ENCODE peak calls at places on chromosome 10, in six cellular contexts. One of them, this sample, is unnamed.

GRCh38 chr10:20698837-20699236 is 198.3 kb downstream of the NEBL start:
- DNase-seq in WERI-Rb-1: no peak
- DNase-seq in Peyer's patch: no peak
- DNase-seq in fibroblast of lung: no peak
- DNase-seq in endothelial cell: no peak
- DNase-seq in hepatocyte: no peak
- DNase-seq in this sample: no peak

GRCh38 chr10:75358835-75359421 is 42.6 kb downstream of the ZNF503 start:
- DNase-seq in WERI-Rb-1: no peak
- DNase-seq in Peyer's patch: no peak
- DNase-seq in fibroblast of lung: peak
- DNase-seq in endothelial cell: no peak
- DNase-seq in hepatocyte: peak
- DNase-seq in this sample: no peak

GRCh38 chr10:133520193-133520738 is 6.9 kb upstream of the CYP2E1 start:
- DNase-seq in WERI-Rb-1: peak
- DNase-seq in Peyer's patch: peak
- DNase-seq in fibroblast of lung: peak
- DNase-seq in endothelial cell: peak
- DNase-seq in hepatocyte: no peak
- DNase-seq in this sample: peak

GRCh38 chr10:132915411-132915810 is 27.0 kb downstream of the CFAP46 start:
- DNase-seq in WERI-Rb-1: no peak
- DNase-seq in Peyer's patch: no peak
- DNase-seq in fibroblast of lung: no peak
- DNase-seq in endothelial cell: no peak
- DNase-seq in hepatocyte: no peak
- DNase-seq in this sample: no peak

GRCh38 chr10:73998623-73999622 is 1.0 kb downstream of the VCL start:
- DNase-seq in WERI-Rb-1: peak
- DNase-seq in Peyer's patch: no peak
- DNase-seq in fibroblast of lung: peak
- DNase-seq in endothelial cell: peak
- DNase-seq in hepatocyte: peak
- DNase-seq in this sample: peak

GRCh38 chr10:101986277-101986971 is 69.5 kb downstream of the ARMH3 start:
- DNase-seq in WERI-Rb-1: no peak
- DNase-seq in Peyer's patch: peak
- DNase-seq in fibroblast of lung: peak
- DNase-seq in endothelial cell: no peak
- DNase-seq in hepatocyte: no peak
- DNase-seq in this sample: no peak

GRCh38 chr10:128468462-128468861 is 342.2 kb upstream of the MKI67 start:
- DNase-seq in WERI-Rb-1: no peak
- DNase-seq in Peyer's patch: no peak
- DNase-seq in fibroblast of lung: no peak
- DNase-seq in endothelial cell: no peak
- DNase-seq in hepatocyte: no peak
- DNase-seq in this sample: no peak

GRCh38 chr10:84063440-84063839 is 75.9 kb upstream of the GHITM start:
- DNase-seq in WERI-Rb-1: no peak
- DNase-seq in Peyer's patch: no peak
- DNase-seq in fibroblast of lung: no peak
- DNase-seq in endothelial cell: no peak
- DNase-seq in hepatocyte: no peak
- DNase-seq in this sample: no peak

GRCh38 chr10:47402681-47403301 is 18.7 kb upstream of the ZNF488 start:
- DNase-seq in WERI-Rb-1: peak
- DNase-seq in Peyer's patch: no peak
- DNase-seq in fibroblast of lung: peak
- DNase-seq in endothelial cell: no peak
- DNase-seq in hepatocyte: peak
- DNase-seq in this sample: no peak

GRCh38 chr10:35421553-35422178 is 85.4 kb downstream of the CCNY start:
- DNase-seq in WERI-Rb-1: no peak
- DNase-seq in Peyer's patch: no peak
- DNase-seq in fibroblast of lung: peak
- DNase-seq in endothelial cell: no peak
- DNase-seq in hepatocyte: peak
- DNase-seq in this sample: no peak

GRCh38 chr10:75466886-75467285 is 35.5 kb downstream of the LRMDA start:
- DNase-seq in WERI-Rb-1: no peak
- DNase-seq in Peyer's patch: no peak
- DNase-seq in fibroblast of lung: peak
- DNase-seq in endothelial cell: no peak
- DNase-seq in hepatocyte: no peak
- DNase-seq in this sample: no peak

GRCh38 chr10:11444148-11444516 is 167.3 kb downstream of the USP6NL start:
- DNase-seq in WERI-Rb-1: no peak
- DNase-seq in Peyer's patch: no peak
- DNase-seq in fibroblast of lung: no peak
- DNase-seq in endothelial cell: no peak
- DNase-seq in hepatocyte: no peak
- DNase-seq in this sample: no peak

GRCh38 chr10:87862644-87863101 is 660 bp downstream of the KLLN start:
- DNase-seq in WERI-Rb-1: peak
- DNase-seq in Peyer's patch: no peak
- DNase-seq in fibroblast of lung: no peak
- DNase-seq in endothelial cell: no peak
- DNase-seq in hepatocyte: no peak
- DNase-seq in this sample: no peak

GRCh38 chr10:87861953-87862643 is 1.2 kb downstream of the KLLN start:
- DNase-seq in WERI-Rb-1: peak
- DNase-seq in Peyer's patch: peak
- DNase-seq in fibroblast of lung: peak
- DNase-seq in endothelial cell: peak
- DNase-seq in hepatocyte: peak
- DNase-seq in this sample: peak

GRCh38 chr10:87860156-87860795 is 3.1 kb downstream of the KLLN start:
- DNase-seq in WERI-Rb-1: peak
- DNase-seq in Peyer's patch: peak
- DNase-seq in fibroblast of lung: peak
- DNase-seq in endothelial cell: no peak
- DNase-seq in hepatocyte: peak
- DNase-seq in this sample: no peak

GRCh38 chr10:87861034-87861433 is 2.3 kb downstream of the KLLN start:
- DNase-seq in WERI-Rb-1: no peak
- DNase-seq in Peyer's patch: no peak
- DNase-seq in fibroblast of lung: no peak
- DNase-seq in endothelial cell: no peak
- DNase-seq in hepatocyte: peak
- DNase-seq in this sample: no peak

GRCh38 chr10:87861566-87861952 is 1.8 kb downstream of the KLLN start:
- DNase-seq in WERI-Rb-1: no peak
- DNase-seq in Peyer's patch: peak
- DNase-seq in fibroblast of lung: peak
- DNase-seq in endothelial cell: peak
- DNase-seq in hepatocyte: peak
- DNase-seq in this sample: peak
- TF ChIP-seq CTCF in WERI-Rb-1: no peak
- TF ChIP-seq CTCF in Peyer's patch: no peak
- TF ChIP-seq CTCF in fibroblast of lung: peak
- TF ChIP-seq CTCF in endothelial cell: no peak
- TF ChIP-seq CTCF in hepatocyte: peak
- TF ChIP-seq CTCF in this sample: no peak

DNA sequence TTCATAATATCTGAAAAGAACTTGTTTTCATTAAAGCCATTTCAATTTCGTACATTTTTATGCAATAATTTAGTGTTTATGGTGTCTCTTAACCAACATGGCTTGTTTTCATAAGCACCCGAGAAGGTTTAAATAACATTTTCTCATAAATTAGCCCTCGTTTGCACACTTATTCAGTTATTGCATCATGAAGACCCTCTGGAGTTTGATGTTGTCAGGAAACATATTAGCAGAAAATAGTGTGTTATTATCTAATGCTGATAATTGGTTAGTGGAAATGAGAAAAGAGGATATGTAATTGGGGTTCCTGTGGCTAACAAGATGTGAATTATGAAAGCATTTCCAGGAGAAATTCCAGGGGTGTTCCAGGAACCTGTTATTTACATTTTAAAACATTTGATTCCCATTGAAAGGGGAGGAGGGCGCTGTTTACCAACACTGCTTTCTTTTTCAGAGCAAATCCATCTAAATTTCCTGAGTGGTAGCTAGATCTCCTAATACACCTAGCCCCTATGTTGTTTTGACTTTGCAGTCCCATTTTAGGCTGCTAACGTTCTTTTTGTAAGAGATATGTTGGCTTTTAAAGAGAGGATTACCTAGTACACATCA is 130.7 kb downstream of the TCF7L2 start:
- DNase-seq in WERI-Rb-1: no peak
- DNase-seq in Peyer's patch: no peak
- DNase-seq in fibroblast of lung: no peak
- DNase-seq in endothelial cell: no peak
- DNase-seq in hepatocyte: no peak
- DNase-seq in this sample: no peak
- TF ChIP-seq CTCF in WERI-Rb-1: peak
- TF ChIP-seq CTCF in Peyer's patch: no peak
- TF ChIP-seq CTCF in fibroblast of lung: no peak
- TF ChIP-seq CTCF in endothelial cell: no peak
- TF ChIP-seq CTCF in hepatocyte: peak
- TF ChIP-seq CTCF in this sample: no peak

GRCh38 chr10:28135258-28135657 is 136.4 kb upstream of the ODAD2 start:
- DNase-seq in WERI-Rb-1: no peak
- DNase-seq in Peyer's patch: no peak
- DNase-seq in fibroblast of lung: no peak
- DNase-seq in endothelial cell: no peak
- DNase-seq in hepatocyte: no peak
- DNase-seq in this sample: no peak
- TF ChIP-seq CTCF in WERI-Rb-1: no peak
- TF ChIP-seq CTCF in Peyer's patch: no peak
- TF ChIP-seq CTCF in fibroblast of lung: peak
- TF ChIP-seq CTCF in endothelial cell: no peak
- TF ChIP-seq CTCF in hepatocyte: no peak
- TF ChIP-seq CTCF in this sample: no peak

DNA sequence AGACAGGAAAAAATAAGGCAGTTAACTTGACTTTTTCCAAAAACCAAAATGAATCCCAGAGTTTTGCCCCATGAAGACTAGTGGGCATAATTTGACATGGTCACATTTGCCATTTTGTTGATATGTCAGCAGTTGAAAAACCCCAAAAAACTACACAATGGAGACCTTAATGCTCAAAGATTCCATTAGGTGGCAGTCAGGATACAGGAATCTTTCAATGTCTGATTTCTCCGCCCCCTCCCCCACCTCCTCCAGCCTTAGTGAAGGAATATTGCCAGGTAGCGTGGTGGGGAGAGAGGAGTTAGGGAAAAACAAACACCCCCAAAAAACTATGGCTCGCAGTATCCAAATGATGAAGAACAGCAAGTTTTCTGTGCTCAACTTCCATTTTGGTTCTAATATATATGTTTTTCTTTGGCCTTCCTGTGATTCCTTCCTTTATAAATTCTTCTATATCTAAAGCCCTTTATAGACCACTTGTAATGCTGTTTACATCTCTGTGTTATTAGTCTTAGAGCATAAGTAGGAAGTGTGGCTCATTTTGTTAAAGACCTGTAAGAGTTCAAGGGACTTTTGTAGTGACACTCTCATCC is 6.7 kb upstream of the SMNDC1 start:
- DNase-seq in WERI-Rb-1: peak
- DNase-seq in Peyer's patch: peak
- DNase-seq in fibroblast of lung: peak
- DNase-seq in endothelial cell: peak
- DNase-seq in hepatocyte: peak
- DNase-seq in this sample: peak
- TF ChIP-seq CTCF in WERI-Rb-1: peak
- TF ChIP-seq CTCF in Peyer's patch: peak
- TF ChIP-seq CTCF in fibroblast of lung: peak
- TF ChIP-seq CTCF in endothelial cell: peak
- TF ChIP-seq CTCF in hepatocyte: peak
- TF ChIP-seq CTCF in this sample: peak

GRCh38 chr10:26637521-26638275 is 59.8 kb upstream of the PDSS1 start:
- DNase-seq in WERI-Rb-1: no peak
- DNase-seq in Peyer's patch: no peak
- DNase-seq in fibroblast of lung: no peak
- DNase-seq in endothelial cell: no peak
- DNase-seq in hepatocyte: no peak
- DNase-seq in this sample: no peak

GRCh38 chr10:26647602-26648244 is 49.8 kb upstream of the PDSS1 start:
- DNase-seq in WERI-Rb-1: no peak
- DNase-seq in Peyer's patch: no peak
- DNase-seq in fibroblast of lung: no peak
- DNase-seq in endothelial cell: no peak
- DNase-seq in hepatocyte: no peak
- DNase-seq in this sample: no peak

GRCh38 chr10:26640391-26640790 is 57.1 kb upstream of the PDSS1 start:
- DNase-seq in WERI-Rb-1: no peak
- DNase-seq in Peyer's patch: no peak
- DNase-seq in fibroblast of lung: no peak
- DNase-seq in endothelial cell: no peak
- DNase-seq in hepatocyte: no peak
- DNase-seq in this sample: no peak

GRCh38 chr10:26642896-26643653 is 54.4 kb upstream of the PDSS1 start:
- DNase-seq in WERI-Rb-1: no peak
- DNase-seq in Peyer's patch: no peak
- DNase-seq in fibroblast of lung: no peak
- DNase-seq in endothelial cell: no peak
- DNase-seq in hepatocyte: no peak
- DNase-seq in this sample: no peak
- TF ChIP-seq CTCF in WERI-Rb-1: no peak
- TF ChIP-seq CTCF in Peyer's patch: no peak
- TF ChIP-seq CTCF in fibroblast of lung: no peak
- TF ChIP-seq CTCF in endothelial cell: no peak
- TF ChIP-seq CTCF in hepatocyte: no peak
- TF ChIP-seq CTCF in this sample: no peak

DNA sequence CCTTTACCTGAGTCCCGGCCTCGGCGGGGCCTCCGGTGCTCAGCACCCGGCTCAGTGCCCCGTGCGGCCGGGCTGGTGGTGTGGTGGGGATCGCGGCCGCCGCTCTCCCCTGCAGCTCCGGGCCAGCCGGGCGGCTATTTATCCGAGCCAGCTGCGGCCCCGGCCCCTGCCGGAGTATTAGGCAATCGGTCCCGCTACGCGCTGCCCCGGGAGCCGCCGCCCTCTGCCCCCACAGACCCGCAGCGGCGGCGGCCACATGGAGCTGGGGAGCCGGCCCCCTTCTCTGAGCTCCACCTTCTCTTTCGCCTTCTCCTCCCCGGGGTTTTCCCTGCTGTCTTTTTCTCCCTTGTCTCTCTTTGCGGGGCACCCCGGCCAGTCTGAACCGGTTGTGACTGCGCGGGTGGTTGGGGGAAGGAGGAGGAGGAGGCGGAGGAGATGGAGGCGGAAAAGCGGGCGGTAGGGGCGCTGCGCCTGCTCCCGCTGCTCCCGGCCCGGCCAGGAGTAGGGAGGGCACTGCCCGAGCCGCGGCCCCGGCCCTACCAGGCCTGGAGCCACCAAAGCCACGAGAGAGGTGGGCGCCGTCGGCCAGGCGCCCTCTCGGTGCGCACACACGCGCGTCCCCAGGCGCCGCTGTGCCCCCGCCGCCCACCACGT is at the start of gene SLC16A9:
- DNase-seq in WERI-Rb-1: peak
- DNase-seq in Peyer's patch: no peak
- DNase-seq in fibroblast of lung: peak
- DNase-seq in endothelial cell: peak
- DNase-seq in hepatocyte: peak
- DNase-seq in this sample: peak
- TF ChIP-seq CTCF in WERI-Rb-1: peak
- TF ChIP-seq CTCF in Peyer's patch: no peak
- TF ChIP-seq CTCF in fibroblast of lung: peak
- TF ChIP-seq CTCF in endothelial cell: no peak
- TF ChIP-seq CTCF in hepatocyte: peak
- TF ChIP-seq CTCF in this sample: peak

This sample was measured in nephron progenitor cell.